ENCODE peak calls at places on chromosomes 3 and 15, in ten cellular contexts. One of them, this sample, is unnamed.

GRCh38 chr15:79988448-79989117 is 17.6 kb upstream of the BCL2A1 start:
- DNase-seq in tibial nerve: no peak
- DNase-seq in stomach: no peak
- DNase-seq in K562: no peak
- DNase-seq in body of pancreas: no peak
- DNase-seq in cardiac fibroblast: no peak
- DNase-seq in MM.1S: no peak
- DNase-seq in Panc1: no peak
- DNase-seq in right lobe of liver: peak
- DNase-seq in lower leg skin: no peak
- DNase-seq in this sample: no peak

GRCh38 chr3:17891139-17891850 is 148.9 kb upstream of the TBC1D5 start:
- DNase-seq in right lobe of liver: no peak
- DNase-seq in cardiac fibroblast: peak
- DNase-seq in MM.1S: no peak
- DNase-seq in stomach: no peak
- DNase-seq in body of pancreas: no peak
- DNase-seq in tibial nerve: no peak
- DNase-seq in K562: peak
- DNase-seq in Panc1: no peak
- DNase-seq in lower leg skin: no peak
- DNase-seq in this sample: no peak

GRCh38 chr3:70855139-70855538 is 542.7 kb upstream of the MDFIC2 start:
- DNase-seq in right lobe of liver: no peak
- DNase-seq in tibial nerve: no peak
- DNase-seq in K562: no peak
- DNase-seq in Panc1: no peak
- DNase-seq in stomach: no peak
- DNase-seq in cardiac fibroblast: peak
- DNase-seq in MM.1S: no peak
- DNase-seq in body of pancreas: no peak
- DNase-seq in lower leg skin: no peak
- DNase-seq in this sample: no peak

GRCh38 chr3:16520636-16521579 is 7.4 kb upstream of the RFTN1 start:
- DNase-seq in right lobe of liver: no peak
- DNase-seq in tibial nerve: no peak
- DNase-seq in K562: no peak
- DNase-seq in MM.1S: no peak
- DNase-seq in stomach: no peak
- DNase-seq in lower leg skin: no peak
- DNase-seq in cardiac fibroblast: no peak
- DNase-seq in Panc1: no peak
- DNase-seq in body of pancreas: no peak
- DNase-seq in this sample: no peak

GRCh38 chr3:143686638-143687197 is 161.6 kb downstream of the SLC9A9 start:
- DNase-seq in body of pancreas: no peak
- DNase-seq in stomach: no peak
- DNase-seq in Panc1: no peak
- DNase-seq in tibial nerve: no peak
- DNase-seq in lower leg skin: no peak
- DNase-seq in MM.1S: no peak
- DNase-seq in K562: no peak
- DNase-seq in right lobe of liver: no peak
- DNase-seq in cardiac fibroblast: no peak
- DNase-seq in this sample: no peak

GRCh38 chr15:47473857-47474256 is 243.4 kb upstream of the SEMA6D start:
- DNase-seq in cardiac fibroblast: peak
- DNase-seq in tibial nerve: no peak
- DNase-seq in right lobe of liver: no peak
- DNase-seq in lower leg skin: peak
- DNase-seq in body of pancreas: peak
- DNase-seq in MM.1S: no peak
- DNase-seq in Panc1: no peak
- DNase-seq in stomach: no peak
- DNase-seq in K562: no peak
- DNase-seq in this sample: no peak

GRCh38 chr3:60932669-60933068 is 318.6 kb downstream of the FHIT start:
- DNase-seq in right lobe of liver: no peak
- DNase-seq in body of pancreas: no peak
- DNase-seq in Panc1: no peak
- DNase-seq in stomach: no peak
- DNase-seq in lower leg skin: no peak
- DNase-seq in MM.1S: no peak
- DNase-seq in K562: no peak
- DNase-seq in cardiac fibroblast: no peak
- DNase-seq in tibial nerve: no peak
- DNase-seq in this sample: no peak

GRCh38 chr3:190718691-190719090 is 143.8 kb downstream of the GMNC start:
- DNase-seq in Panc1: no peak
- DNase-seq in stomach: no peak
- DNase-seq in tibial nerve: no peak
- DNase-seq in K562: no peak
- DNase-seq in cardiac fibroblast: peak
- DNase-seq in MM.1S: peak
- DNase-seq in lower leg skin: no peak
- DNase-seq in right lobe of liver: no peak
- DNase-seq in body of pancreas: no peak
- DNase-seq in this sample: no peak

GRCh38 chr3:165607221-165607620 is 230.0 kb downstream of the BCHE start:
- DNase-seq in stomach: no peak
- DNase-seq in tibial nerve: no peak
- DNase-seq in Panc1: no peak
- DNase-seq in MM.1S: no peak
- DNase-seq in cardiac fibroblast: no peak
- DNase-seq in lower leg skin: no peak
- DNase-seq in right lobe of liver: no peak
- DNase-seq in body of pancreas: no peak
- DNase-seq in K562: no peak
- DNase-seq in this sample: no peak

GRCh38 chr15:70741677-70742293 is 21.6 kb downstream of the UACA start:
- DNase-seq in stomach: no peak
- DNase-seq in Panc1: peak
- DNase-seq in tibial nerve: no peak
- DNase-seq in MM.1S: no peak
- DNase-seq in body of pancreas: no peak
- DNase-seq in lower leg skin: no peak
- DNase-seq in K562: no peak
- DNase-seq in cardiac fibroblast: peak
- DNase-seq in right lobe of liver: no peak
- DNase-seq in this sample: no peak

DNA sequence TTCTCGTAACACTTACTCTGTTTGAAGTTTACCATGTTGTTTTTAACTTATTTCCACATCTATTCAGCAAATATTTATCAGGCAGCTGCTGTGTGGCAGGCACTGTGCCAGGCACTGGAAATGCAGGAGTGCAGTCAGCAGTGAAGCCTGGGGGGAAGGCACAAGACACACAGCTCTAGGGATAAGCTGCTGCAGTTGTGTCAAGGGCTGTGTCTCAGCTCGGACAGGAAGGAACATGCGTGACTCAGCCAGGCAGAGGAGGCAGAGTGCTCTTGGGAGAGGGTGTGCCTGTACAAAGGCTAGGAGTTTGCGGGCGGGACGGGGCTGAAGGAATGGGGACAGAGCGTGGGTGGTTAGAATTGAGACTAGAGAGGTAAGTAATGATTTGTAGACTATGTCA is 24.7 kb downstream of the LYSMD4 start:
- DNase-seq in stomach: peak
- DNase-seq in Panc1: no peak
- DNase-seq in right lobe of liver: peak
- DNase-seq in cardiac fibroblast: peak
- DNase-seq in K562: peak
- DNase-seq in lower leg skin: peak
- DNase-seq in tibial nerve: peak
- DNase-seq in body of pancreas: peak
- DNase-seq in MM.1S: no peak
- DNase-seq in this sample: peak
- H3K4me3 ChIP-seq in stomach: no peak
- H3K4me3 ChIP-seq in Panc1: no peak
- H3K4me3 ChIP-seq in right lobe of liver: no peak
- H3K4me3 ChIP-seq in cardiac fibroblast: no peak
- H3K4me3 ChIP-seq in K562: no peak
- H3K4me3 ChIP-seq in lower leg skin: no peak
- H3K4me3 ChIP-seq in tibial nerve: no peak
- H3K4me3 ChIP-seq in body of pancreas: no peak
- H3K4me3 ChIP-seq in MM.1S: no peak
- H3K4me3 ChIP-seq in this sample: no peak

DNA sequence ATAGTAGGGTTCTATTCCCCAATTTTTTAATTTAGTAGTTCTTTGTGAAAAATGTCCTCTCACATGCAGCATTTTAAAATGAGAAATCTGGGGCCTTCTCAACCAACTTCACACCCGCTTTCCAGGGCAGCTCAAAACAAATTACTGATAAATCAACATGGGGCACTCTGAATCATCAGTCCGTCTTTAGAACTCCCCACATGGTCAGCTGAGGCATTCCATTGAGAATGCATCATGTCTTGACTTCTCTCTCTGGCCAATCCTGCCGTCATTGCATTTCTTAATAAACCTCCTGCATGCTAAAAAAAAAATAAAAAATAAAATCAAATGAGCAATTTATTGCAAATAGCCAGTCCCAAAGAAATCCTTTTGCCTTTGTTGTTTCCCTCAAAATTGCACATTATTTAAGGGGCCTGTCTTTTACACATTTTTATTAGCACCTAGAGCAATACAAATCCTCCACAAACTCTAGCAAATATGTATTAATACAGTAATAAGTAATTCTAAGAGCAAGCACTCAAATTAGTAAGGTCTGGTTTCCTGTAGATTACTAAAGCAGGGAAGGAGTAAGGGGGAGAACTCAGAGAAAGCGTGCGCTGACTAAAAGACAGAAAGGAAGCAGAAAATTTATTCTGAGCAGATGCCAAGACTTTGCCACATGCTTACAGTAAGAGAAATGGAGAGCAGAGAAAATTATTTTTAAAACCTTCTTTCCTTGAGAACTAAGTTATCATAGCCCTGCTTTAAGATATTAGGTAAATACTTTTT is 175.7 kb downstream of the TNIK start:
- DNase-seq in K562: no peak
- DNase-seq in right lobe of liver: no peak
- DNase-seq in MM.1S: no peak
- DNase-seq in body of pancreas: peak
- DNase-seq in cardiac fibroblast: peak
- DNase-seq in tibial nerve: peak
- DNase-seq in stomach: no peak
- DNase-seq in lower leg skin: no peak
- DNase-seq in Panc1: peak
- DNase-seq in this sample: no peak
- H3K4me3 ChIP-seq in K562: no peak
- H3K4me3 ChIP-seq in right lobe of liver: no peak
- H3K4me3 ChIP-seq in MM.1S: no peak
- H3K4me3 ChIP-seq in body of pancreas: no peak
- H3K4me3 ChIP-seq in cardiac fibroblast: no peak
- H3K4me3 ChIP-seq in tibial nerve: no peak
- H3K4me3 ChIP-seq in stomach: no peak
- H3K4me3 ChIP-seq in lower leg skin: no peak
- H3K4me3 ChIP-seq in Panc1: no peak
- H3K4me3 ChIP-seq in this sample: no peak

GRCh38 chr3:128598884-128599664 is 51.5 kb downstream of the RPN1 start:
- DNase-seq in Panc1: no peak
- DNase-seq in tibial nerve: no peak
- DNase-seq in body of pancreas: no peak
- DNase-seq in MM.1S: no peak
- DNase-seq in K562: no peak
- DNase-seq in stomach: no peak
- DNase-seq in cardiac fibroblast: no peak
- DNase-seq in lower leg skin: no peak
- DNase-seq in right lobe of liver: no peak
- DNase-seq in this sample: no peak
- H3K4me3 ChIP-seq in Panc1: no peak
- H3K4me3 ChIP-seq in tibial nerve: no peak
- H3K4me3 ChIP-seq in body of pancreas: no peak
- H3K4me3 ChIP-seq in MM.1S: no peak
- H3K4me3 ChIP-seq in K562: no peak
- H3K4me3 ChIP-seq in stomach: no peak
- H3K4me3 ChIP-seq in cardiac fibroblast: no peak
- H3K4me3 ChIP-seq in lower leg skin: no peak
- H3K4me3 ChIP-seq in right lobe of liver: no peak
- H3K4me3 ChIP-seq in this sample: no peak

GRCh38 chr15:92654662-92655061 is 913 bp downstream of the FAM174B start:
- DNase-seq in K562: no peak
- DNase-seq in tibial nerve: no peak
- DNase-seq in stomach: no peak
- DNase-seq in MM.1S: no peak
- DNase-seq in Panc1: no peak
- DNase-seq in right lobe of liver: no peak
- DNase-seq in cardiac fibroblast: no peak
- DNase-seq in lower leg skin: no peak
- DNase-seq in body of pancreas: no peak
- DNase-seq in this sample: no peak

GRCh38 chr15:92653366-92653765 is 2.2 kb downstream of the FAM174B start:
- DNase-seq in Panc1: no peak
- DNase-seq in tibial nerve: no peak
- DNase-seq in MM.1S: no peak
- DNase-seq in lower leg skin: no peak
- DNase-seq in cardiac fibroblast: no peak
- DNase-seq in right lobe of liver: no peak
- DNase-seq in K562: no peak
- DNase-seq in body of pancreas: no peak
- DNase-seq in stomach: no peak
- DNase-seq in this sample: no peak

GRCh38 chr15:92655178-92655995 is at the start of gene FAM174B:
- DNase-seq in body of pancreas: peak
- DNase-seq in tibial nerve: no peak
- DNase-seq in stomach: peak
- DNase-seq in cardiac fibroblast: peak
- DNase-seq in right lobe of liver: peak
- DNase-seq in K562: no peak
- DNase-seq in lower leg skin: peak
- DNase-seq in Panc1: no peak
- DNase-seq in MM.1S: peak
- DNase-seq in this sample: no peak

GRCh38 chr15:92652576-92652966 is 3.0 kb downstream of the FAM174B start:
- DNase-seq in right lobe of liver: no peak
- DNase-seq in stomach: no peak
- DNase-seq in body of pancreas: peak
- DNase-seq in tibial nerve: no peak
- DNase-seq in lower leg skin: peak
- DNase-seq in K562: no peak
- DNase-seq in MM.1S: no peak
- DNase-seq in Panc1: no peak
- DNase-seq in cardiac fibroblast: no peak
- DNase-seq in this sample: no peak

DNA sequence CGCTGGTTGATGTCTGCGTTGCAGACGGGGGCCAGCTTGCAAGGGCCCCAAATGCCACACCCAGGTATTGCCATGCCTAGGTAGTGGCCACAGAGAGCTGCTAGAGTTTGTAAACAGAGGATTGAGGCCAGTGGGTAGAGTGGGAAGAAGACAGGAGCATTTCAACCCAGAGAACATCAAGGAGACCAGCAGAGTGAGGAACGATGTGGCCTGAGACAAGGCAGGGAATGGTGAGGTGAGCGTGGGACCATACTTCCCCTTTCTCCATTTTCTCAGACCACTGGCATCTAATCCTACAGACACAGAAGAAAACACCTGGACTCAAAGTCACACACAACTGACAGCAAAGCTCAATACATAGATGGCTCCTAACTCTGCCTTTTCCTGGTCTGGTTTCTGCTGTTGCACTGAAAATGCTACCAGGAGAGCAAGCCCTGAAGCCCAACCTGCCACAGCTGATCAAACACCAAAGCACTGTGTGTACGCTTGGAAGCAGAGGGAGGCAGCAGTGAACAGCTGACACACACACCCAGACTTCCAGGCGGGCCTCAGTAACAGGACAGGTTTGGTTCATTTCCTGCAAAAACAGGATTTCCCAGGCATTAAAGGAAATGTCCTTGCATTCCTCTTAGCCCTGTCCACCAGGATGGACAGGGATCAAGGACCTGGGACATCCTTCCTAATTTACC is 1.6 kb downstream of the FAM174B start:
- DNase-seq in stomach: peak
- DNase-seq in Panc1: no peak
- DNase-seq in right lobe of liver: no peak
- DNase-seq in lower leg skin: peak
- DNase-seq in cardiac fibroblast: no peak
- DNase-seq in tibial nerve: no peak
- DNase-seq in MM.1S: peak
- DNase-seq in body of pancreas: peak
- DNase-seq in K562: no peak
- DNase-seq in this sample: no peak
- H3K4me3 ChIP-seq in stomach: peak
- H3K4me3 ChIP-seq in Panc1: peak
- H3K4me3 ChIP-seq in right lobe of liver: no peak
- H3K4me3 ChIP-seq in lower leg skin: no peak
- H3K4me3 ChIP-seq in cardiac fibroblast: no peak
- H3K4me3 ChIP-seq in tibial nerve: no peak
- H3K4me3 ChIP-seq in MM.1S: peak
- H3K4me3 ChIP-seq in body of pancreas: peak
- H3K4me3 ChIP-seq in K562: no peak
- H3K4me3 ChIP-seq in this sample: no peak